ENCODE peak calls at places on chromosomes 13 and 19, in seven cellular contexts. One of them, this sample, is unnamed.

GRCh38 chr13:29771247-29771646 is 79.2 kb downstream of the UBL3 start:
- DNase-seq in CD8-positive, alpha-beta memory T cell: no peak
- DNase-seq in GM12865: peak
- DNase-seq in A549: peak
- DNase-seq in Calu3: no peak
- DNase-seq in mesenteric fat pad: no peak
- DNase-seq in activated CD4-positive, alpha-beta T cell treated with anti-CD3 and anti-CD28 coated beads, Interleukin-2, amount 10 ng/mL, durations not matched to agents 7 days and 5 days: no peak
- DNase-seq in this sample: no peak

GRCh38 chr13:30179547-30180256 is 127.6 kb downstream of the KATNAL1 start:
- DNase-seq in CD8-positive, alpha-beta memory T cell: no peak
- DNase-seq in GM12865: no peak
- DNase-seq in A549: no peak
- DNase-seq in Calu3: no peak
- DNase-seq in mesenteric fat pad: no peak
- DNase-seq in activated CD4-positive, alpha-beta T cell treated with anti-CD3 and anti-CD28 coated beads, Interleukin-2, amount 10 ng/mL, durations not matched to agents 7 days and 5 days: no peak
- DNase-seq in this sample: no peak

GRCh38 chr19:3575260-3575741 is 2.6 kb downstream of the HMG20B start:
- DNase-seq in CD8-positive, alpha-beta memory T cell: no peak
- DNase-seq in GM12865: peak
- DNase-seq in A549: peak
- DNase-seq in Calu3: peak
- DNase-seq in mesenteric fat pad: no peak
- DNase-seq in activated CD4-positive, alpha-beta T cell treated with anti-CD3 and anti-CD28 coated beads, Interleukin-2, amount 10 ng/mL, durations not matched to agents 7 days and 5 days: peak
- DNase-seq in this sample: peak

GRCh38 chr19:3968556-3969434 is 2.1 kb downstream of the DAPK3 start:
- DNase-seq in CD8-positive, alpha-beta memory T cell: no peak
- DNase-seq in GM12865: no peak
- DNase-seq in A549: peak
- DNase-seq in Calu3: peak
- DNase-seq in mesenteric fat pad: no peak
- DNase-seq in activated CD4-positive, alpha-beta T cell treated with anti-CD3 and anti-CD28 coated beads, Interleukin-2, amount 10 ng/mL, durations not matched to agents 7 days and 5 days: no peak
- DNase-seq in this sample: peak

GRCh38 chr19:5261151-5261890 is 79.3 kb downstream of the PTPRS start:
- DNase-seq in CD8-positive, alpha-beta memory T cell: no peak
- DNase-seq in GM12865: no peak
- DNase-seq in A549: no peak
- DNase-seq in Calu3: peak
- DNase-seq in mesenteric fat pad: no peak
- DNase-seq in activated CD4-positive, alpha-beta T cell treated with anti-CD3 and anti-CD28 coated beads, Interleukin-2, amount 10 ng/mL, durations not matched to agents 7 days and 5 days: no peak
- DNase-seq in this sample: no peak

GRCh38 chr19:10921199-10921879 is 7.1 kb downstream of the YIPF2 start:
- DNase-seq in CD8-positive, alpha-beta memory T cell: no peak
- DNase-seq in GM12865: no peak
- DNase-seq in A549: no peak
- DNase-seq in Calu3: no peak
- DNase-seq in mesenteric fat pad: no peak
- DNase-seq in activated CD4-positive, alpha-beta T cell treated with anti-CD3 and anti-CD28 coated beads, Interleukin-2, amount 10 ng/mL, durations not matched to agents 7 days and 5 days: no peak
- DNase-seq in this sample: peak

GRCh38 chr19:14337510-14337909 is 43.7 kb upstream of the ADGRE5 start:
- DNase-seq in CD8-positive, alpha-beta memory T cell: peak
- DNase-seq in GM12865: peak
- DNase-seq in A549: peak
- DNase-seq in Calu3: no peak
- DNase-seq in mesenteric fat pad: no peak
- DNase-seq in activated CD4-positive, alpha-beta T cell treated with anti-CD3 and anti-CD28 coated beads, Interleukin-2, amount 10 ng/mL, durations not matched to agents 7 days and 5 days: peak
- DNase-seq in this sample: no peak

GRCh38 chr19:16927883-16928282 is 39.1 kb downstream of the F2RL3 start:
- DNase-seq in CD8-positive, alpha-beta memory T cell: no peak
- DNase-seq in GM12865: no peak
- DNase-seq in A549: no peak
- DNase-seq in Calu3: no peak
- DNase-seq in mesenteric fat pad: no peak
- DNase-seq in activated CD4-positive, alpha-beta T cell treated with anti-CD3 and anti-CD28 coated beads, Interleukin-2, amount 10 ng/mL, durations not matched to agents 7 days and 5 days: no peak
- DNase-seq in this sample: no peak

GRCh38 chr13:33677215-33677614 is 140.7 kb upstream of the RFC3 start:
- DNase-seq in CD8-positive, alpha-beta memory T cell: no peak
- DNase-seq in GM12865: no peak
- DNase-seq in A549: no peak
- DNase-seq in Calu3: no peak
- DNase-seq in mesenteric fat pad: no peak
- DNase-seq in activated CD4-positive, alpha-beta T cell treated with anti-CD3 and anti-CD28 coated beads, Interleukin-2, amount 10 ng/mL, durations not matched to agents 7 days and 5 days: no peak
- DNase-seq in this sample: no peak

GRCh38 chr13:66665991-66666390 is 564.1 kb downstream of the PCDH9 start:
- DNase-seq in CD8-positive, alpha-beta memory T cell: no peak
- DNase-seq in GM12865: peak
- DNase-seq in A549: peak
- DNase-seq in Calu3: peak
- DNase-seq in mesenteric fat pad: peak
- DNase-seq in activated CD4-positive, alpha-beta T cell treated with anti-CD3 and anti-CD28 coated beads, Interleukin-2, amount 10 ng/mL, durations not matched to agents 7 days and 5 days: no peak
- DNase-seq in this sample: peak

GRCh38 chr19:3683866-3684816 is 16.1 kb downstream of the PIP5K1C start:
- DNase-seq in CD8-positive, alpha-beta memory T cell: no peak
- DNase-seq in GM12865: peak
- DNase-seq in A549: no peak
- DNase-seq in Calu3: no peak
- DNase-seq in mesenteric fat pad: no peak
- DNase-seq in activated CD4-positive, alpha-beta T cell treated with anti-CD3 and anti-CD28 coated beads, Interleukin-2, amount 10 ng/mL, durations not matched to agents 7 days and 5 days: no peak
- DNase-seq in this sample: peak

GRCh38 chr13:94415484-94415883 is 64.0 kb downstream of the DCT start:
- DNase-seq in CD8-positive, alpha-beta memory T cell: no peak
- DNase-seq in GM12865: no peak
- DNase-seq in A549: no peak
- DNase-seq in Calu3: no peak
- DNase-seq in mesenteric fat pad: no peak
- DNase-seq in activated CD4-positive, alpha-beta T cell treated with anti-CD3 and anti-CD28 coated beads, Interleukin-2, amount 10 ng/mL, durations not matched to agents 7 days and 5 days: no peak
- DNase-seq in this sample: no peak

GRCh38 chr19:4423727-4424126 is 21.3 kb downstream of the CHAF1A start:
- DNase-seq in CD8-positive, alpha-beta memory T cell: no peak
- DNase-seq in GM12865: no peak
- DNase-seq in A549: no peak
- DNase-seq in Calu3: no peak
- DNase-seq in mesenteric fat pad: no peak
- DNase-seq in activated CD4-positive, alpha-beta T cell treated with anti-CD3 and anti-CD28 coated beads, Interleukin-2, amount 10 ng/mL, durations not matched to agents 7 days and 5 days: no peak
- DNase-seq in this sample: no peak

GRCh38 chr19:46481187-46481586 is 9.8 kb upstream of the PNMA8A start:
- DNase-seq in CD8-positive, alpha-beta memory T cell: no peak
- DNase-seq in GM12865: no peak
- DNase-seq in A549: no peak
- DNase-seq in Calu3: no peak
- DNase-seq in mesenteric fat pad: no peak
- DNase-seq in activated CD4-positive, alpha-beta T cell treated with anti-CD3 and anti-CD28 coated beads, Interleukin-2, amount 10 ng/mL, durations not matched to agents 7 days and 5 days: no peak
- DNase-seq in this sample: no peak

GRCh38 chr19:12112701-12113100 is 27.4 kb downstream of the ZNF20 start:
- DNase-seq in CD8-positive, alpha-beta memory T cell: no peak
- DNase-seq in GM12865: no peak
- DNase-seq in A549: no peak
- DNase-seq in Calu3: no peak
- DNase-seq in mesenteric fat pad: no peak
- DNase-seq in activated CD4-positive, alpha-beta T cell treated with anti-CD3 and anti-CD28 coated beads, Interleukin-2, amount 10 ng/mL, durations not matched to agents 7 days and 5 days: no peak
- DNase-seq in this sample: no peak

GRCh38 chr19:1133471-1133929 is 29.7 kb downstream of the GPX4 start:
- DNase-seq in CD8-positive, alpha-beta memory T cell: peak
- DNase-seq in GM12865: peak
- DNase-seq in A549: peak
- DNase-seq in Calu3: no peak
- DNase-seq in mesenteric fat pad: no peak
- DNase-seq in activated CD4-positive, alpha-beta T cell treated with anti-CD3 and anti-CD28 coated beads, Interleukin-2, amount 10 ng/mL, durations not matched to agents 7 days and 5 days: peak
- DNase-seq in this sample: no peak

GRCh38 chr13:89324582-89324981 is 1653.4 kb downstream of the SLITRK5 start:
- DNase-seq in CD8-positive, alpha-beta memory T cell: no peak
- DNase-seq in GM12865: no peak
- DNase-seq in A549: no peak
- DNase-seq in Calu3: no peak
- DNase-seq in mesenteric fat pad: no peak
- DNase-seq in activated CD4-positive, alpha-beta T cell treated with anti-CD3 and anti-CD28 coated beads, Interleukin-2, amount 10 ng/mL, durations not matched to agents 7 days and 5 days: no peak
- DNase-seq in this sample: no peak

GRCh38 chr19:45424191-45425058 is 708 bp upstream of the ERCC1 start:
- DNase-seq in CD8-positive, alpha-beta memory T cell: no peak
- DNase-seq in GM12865: peak
- DNase-seq in A549: peak
- DNase-seq in Calu3: peak
- DNase-seq in mesenteric fat pad: no peak
- DNase-seq in activated CD4-positive, alpha-beta T cell treated with anti-CD3 and anti-CD28 coated beads, Interleukin-2, amount 10 ng/mL, durations not matched to agents 7 days and 5 days: peak
- DNase-seq in this sample: no peak

GRCh38 chr13:69324109-69324886 is 783.3 kb upstream of the ATXN8OS start:
- DNase-seq in CD8-positive, alpha-beta memory T cell: no peak
- DNase-seq in GM12865: peak
- DNase-seq in A549: peak
- DNase-seq in Calu3: no peak
- DNase-seq in mesenteric fat pad: no peak
- DNase-seq in activated CD4-positive, alpha-beta T cell treated with anti-CD3 and anti-CD28 coated beads, Interleukin-2, amount 10 ng/mL, durations not matched to agents 7 days and 5 days: no peak
- DNase-seq in this sample: no peak

GRCh38 chr19:40265055-40265762 is 19.9 kb downstream of the AKT2 start:
- DNase-seq in CD8-positive, alpha-beta memory T cell: peak
- DNase-seq in GM12865: no peak
- DNase-seq in A549: no peak
- DNase-seq in Calu3: no peak
- DNase-seq in mesenteric fat pad: no peak
- DNase-seq in activated CD4-positive, alpha-beta T cell treated with anti-CD3 and anti-CD28 coated beads, Interleukin-2, amount 10 ng/mL, durations not matched to agents 7 days and 5 days: no peak
- DNase-seq in this sample: no peak

GRCh38 chr13:110342474-110342873 is 35.4 kb downstream of the COL4A2 start:
- DNase-seq in CD8-positive, alpha-beta memory T cell: no peak
- DNase-seq in GM12865: no peak
- DNase-seq in A549: no peak
- DNase-seq in Calu3: no peak
- DNase-seq in mesenteric fat pad: peak
- DNase-seq in activated CD4-positive, alpha-beta T cell treated with anti-CD3 and anti-CD28 coated beads, Interleukin-2, amount 10 ng/mL, durations not matched to agents 7 days and 5 days: no peak
- DNase-seq in this sample: no peak

GRCh38 chr13:94480672-94481145 is 1.2 kb upstream of the DCT start:
- DNase-seq in CD8-positive, alpha-beta memory T cell: no peak
- DNase-seq in GM12865: no peak
- DNase-seq in A549: no peak
- DNase-seq in Calu3: no peak
- DNase-seq in mesenteric fat pad: no peak
- DNase-seq in activated CD4-positive, alpha-beta T cell treated with anti-CD3 and anti-CD28 coated beads, Interleukin-2, amount 10 ng/mL, durations not matched to agents 7 days and 5 days: no peak
- DNase-seq in this sample: peak

GRCh38 chr19:10514211-10515145 is 2.8 kb downstream of the S1PR5 start:
- DNase-seq in CD8-positive, alpha-beta memory T cell: peak
- DNase-seq in GM12865: peak
- DNase-seq in A549: no peak
- DNase-seq in Calu3: peak
- DNase-seq in mesenteric fat pad: no peak
- DNase-seq in activated CD4-positive, alpha-beta T cell treated with anti-CD3 and anti-CD28 coated beads, Interleukin-2, amount 10 ng/mL, durations not matched to agents 7 days and 5 days: peak
- DNase-seq in this sample: no peak

GRCh38 chr19:16824658-16825311 is 4.4 kb upstream of the SIN3B start:
- DNase-seq in CD8-positive, alpha-beta memory T cell: no peak
- DNase-seq in GM12865: no peak
- DNase-seq in A549: no peak
- DNase-seq in Calu3: no peak
- DNase-seq in mesenteric fat pad: no peak
- DNase-seq in activated CD4-positive, alpha-beta T cell treated with anti-CD3 and anti-CD28 coated beads, Interleukin-2, amount 10 ng/mL, durations not matched to agents 7 days and 5 days: no peak
- DNase-seq in this sample: no peak

This sample was measured in Ammon's horn.